ENCODE peak calls at places on chromosomes 16 and 17, in eight cellular contexts. One of them, this sample, is unnamed. For H3K4me1, the result is how much of the 10 kb centered on the place peaks cover.

GRCh38 chr16:49183911-49184310 is 97.7 kb downstream of the CBLN1 start:
- DNase-seq in heart right ventricle: no peak
- DNase-seq in K562: peak
- DNase-seq in A549: peak
- DNase-seq in spleen: no peak
- DNase-seq in prostate gland: no peak
- DNase-seq in Peyer's patch: peak
- DNase-seq in right lobe of liver: no peak
- DNase-seq in this sample: no peak

GRCh38 chr16:69741951-69742904 is 12.5 kb downstream of the NOB1 start:
- DNase-seq in heart right ventricle: peak
- DNase-seq in K562: no peak
- DNase-seq in A549: no peak
- DNase-seq in spleen: peak
- DNase-seq in prostate gland: peak
- DNase-seq in Peyer's patch: peak
- DNase-seq in right lobe of liver: peak
- DNase-seq in this sample: peak

GRCh38 chr16:72371307-72372081 is 199.5 kb upstream of the PMFBP1 start:
- DNase-seq in heart right ventricle: no peak
- DNase-seq in K562: no peak
- DNase-seq in A549: no peak
- DNase-seq in spleen: no peak
- DNase-seq in prostate gland: no peak
- DNase-seq in Peyer's patch: no peak
- DNase-seq in right lobe of liver: no peak
- DNase-seq in this sample: no peak

GRCh38 chr16:55370762-55371482 is 46.9 kb downstream of the IRX6 start:
- DNase-seq in heart right ventricle: peak
- DNase-seq in K562: no peak
- DNase-seq in A549: peak
- DNase-seq in spleen: peak
- DNase-seq in prostate gland: peak
- DNase-seq in Peyer's patch: peak
- DNase-seq in right lobe of liver: peak
- DNase-seq in this sample: peak

GRCh38 chr16:57224651-57225335 is 20.3 kb upstream of the ARL2BP start:
- DNase-seq in heart right ventricle: no peak
- DNase-seq in K562: no peak
- DNase-seq in A549: no peak
- DNase-seq in spleen: no peak
- DNase-seq in prostate gland: no peak
- DNase-seq in Peyer's patch: no peak
- DNase-seq in right lobe of liver: no peak
- DNase-seq in this sample: no peak

GRCh38 chr17:45148183-45149036 is at the start of gene HEXIM1:
- DNase-seq in heart right ventricle: peak
- DNase-seq in K562: peak
- DNase-seq in A549: peak
- DNase-seq in spleen: peak
- DNase-seq in prostate gland: peak
- DNase-seq in Peyer's patch: peak
- DNase-seq in right lobe of liver: peak
- DNase-seq in this sample: peak

GRCh38 chr16:22370038-22370541 is 4.3 kb downstream of the CDR2 start:
- DNase-seq in heart right ventricle: no peak
- DNase-seq in K562: no peak
- DNase-seq in A549: no peak
- DNase-seq in spleen: no peak
- DNase-seq in prostate gland: no peak
- DNase-seq in Peyer's patch: no peak
- DNase-seq in right lobe of liver: no peak
- DNase-seq in this sample: no peak

GRCh38 chr17:1487939-1488825 is 4.3 kb downstream of the MYO1C start:
- DNase-seq in heart right ventricle: peak
- DNase-seq in K562: peak
- DNase-seq in A549: peak
- DNase-seq in spleen: peak
- DNase-seq in prostate gland: peak
- DNase-seq in Peyer's patch: peak
- DNase-seq in right lobe of liver: peak
- DNase-seq in this sample: peak

GRCh38 chr17:43570518-43570928 is 24.4 kb upstream of the ETV4 start:
- DNase-seq in heart right ventricle: no peak
- DNase-seq in K562: no peak
- DNase-seq in A549: no peak
- DNase-seq in spleen: no peak
- DNase-seq in prostate gland: no peak
- DNase-seq in Peyer's patch: no peak
- DNase-seq in right lobe of liver: no peak
- DNase-seq in this sample: no peak

GRCh38 chr17:14060706-14061105 is 8.6 kb upstream of the COX10 start:
- DNase-seq in heart right ventricle: no peak
- DNase-seq in K562: no peak
- DNase-seq in A549: no peak
- DNase-seq in spleen: no peak
- DNase-seq in prostate gland: no peak
- DNase-seq in Peyer's patch: no peak
- DNase-seq in right lobe of liver: no peak
- DNase-seq in this sample: no peak

GRCh38 chr17:36935681-36936454 is 1.4 kb upstream of the LHX1 start:
- DNase-seq in heart right ventricle: no peak
- DNase-seq in K562: peak
- DNase-seq in A549: peak
- DNase-seq in spleen: no peak
- DNase-seq in prostate gland: no peak
- DNase-seq in Peyer's patch: no peak
- DNase-seq in right lobe of liver: no peak
- DNase-seq in this sample: no peak

GRCh38 chr17:19725486-19725885 is 9.1 kb upstream of the SLC47A2 start:
- DNase-seq in heart right ventricle: no peak
- DNase-seq in K562: no peak
- DNase-seq in A549: no peak
- DNase-seq in spleen: no peak
- DNase-seq in prostate gland: no peak
- DNase-seq in Peyer's patch: no peak
- DNase-seq in right lobe of liver: no peak
- DNase-seq in this sample: no peak

GRCh38 chr16:168424-168823 is 2.6 kb downstream of the HBM start:
- DNase-seq in heart right ventricle: no peak
- DNase-seq in K562: no peak
- DNase-seq in A549: no peak
- DNase-seq in spleen: no peak
- DNase-seq in prostate gland: no peak
- DNase-seq in Peyer's patch: no peak
- DNase-seq in right lobe of liver: no peak
- DNase-seq in this sample: peak

GRCh38 chr17:5249615-5250014 is 15.0 kb upstream of the SCIMP start:
- DNase-seq in heart right ventricle: no peak
- DNase-seq in K562: peak
- DNase-seq in A549: peak
- DNase-seq in spleen: peak
- DNase-seq in prostate gland: peak
- DNase-seq in Peyer's patch: peak
- DNase-seq in right lobe of liver: no peak
- DNase-seq in this sample: no peak

DNA sequence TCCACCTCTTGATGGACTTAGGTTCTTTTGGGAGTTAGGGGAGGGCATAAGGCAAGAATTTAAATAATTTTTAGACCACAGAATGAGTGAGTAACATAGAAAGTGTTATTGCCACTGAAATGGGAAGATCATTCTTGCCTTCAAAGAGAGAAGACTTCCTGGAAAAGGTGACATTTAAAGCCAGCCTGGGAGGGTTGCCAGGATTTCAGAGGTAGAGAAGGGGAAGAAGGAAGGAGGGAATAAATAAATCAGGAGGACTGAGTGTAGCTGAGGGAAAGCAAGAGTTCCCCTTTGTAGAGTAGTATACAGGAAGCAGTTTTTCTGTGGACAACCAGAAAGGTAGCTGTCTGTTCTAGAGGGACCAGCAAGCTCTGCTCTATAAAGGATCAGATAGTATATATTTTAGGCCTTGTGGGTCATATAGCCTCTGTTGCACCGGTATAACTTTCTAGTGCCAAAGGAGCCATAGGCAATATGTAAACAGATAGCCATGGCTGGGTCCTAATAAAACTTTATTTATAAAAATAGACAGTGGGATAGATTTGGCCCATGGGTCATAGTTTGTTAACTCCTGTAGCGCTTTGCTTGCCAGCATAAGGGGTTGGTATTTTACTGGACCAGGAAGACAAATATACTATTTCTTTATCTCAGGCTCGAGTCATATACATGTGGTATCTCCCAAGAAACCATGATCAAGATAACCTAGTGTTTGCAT is 147.2 kb upstream of the CACNG5 start:
- DNase-seq in heart right ventricle: no peak
- DNase-seq in K562: no peak
- DNase-seq in A549: no peak
- DNase-seq in spleen: no peak
- DNase-seq in prostate gland: no peak
- DNase-seq in Peyer's patch: no peak
- DNase-seq in right lobe of liver: no peak
- DNase-seq in this sample: no peak
- H3K4me1 ChIP-seq in heart right ventricle: under half
- H3K4me1 ChIP-seq in K562: under half
- H3K4me1 ChIP-seq in A549: under half
- H3K4me1 ChIP-seq in spleen: under half
- H3K4me1 ChIP-seq in prostate gland: under half
- H3K4me1 ChIP-seq in Peyer's patch: under half
- H3K4me1 ChIP-seq in right lobe of liver: under half
- H3K4me1 ChIP-seq in this sample: under half

DNA sequence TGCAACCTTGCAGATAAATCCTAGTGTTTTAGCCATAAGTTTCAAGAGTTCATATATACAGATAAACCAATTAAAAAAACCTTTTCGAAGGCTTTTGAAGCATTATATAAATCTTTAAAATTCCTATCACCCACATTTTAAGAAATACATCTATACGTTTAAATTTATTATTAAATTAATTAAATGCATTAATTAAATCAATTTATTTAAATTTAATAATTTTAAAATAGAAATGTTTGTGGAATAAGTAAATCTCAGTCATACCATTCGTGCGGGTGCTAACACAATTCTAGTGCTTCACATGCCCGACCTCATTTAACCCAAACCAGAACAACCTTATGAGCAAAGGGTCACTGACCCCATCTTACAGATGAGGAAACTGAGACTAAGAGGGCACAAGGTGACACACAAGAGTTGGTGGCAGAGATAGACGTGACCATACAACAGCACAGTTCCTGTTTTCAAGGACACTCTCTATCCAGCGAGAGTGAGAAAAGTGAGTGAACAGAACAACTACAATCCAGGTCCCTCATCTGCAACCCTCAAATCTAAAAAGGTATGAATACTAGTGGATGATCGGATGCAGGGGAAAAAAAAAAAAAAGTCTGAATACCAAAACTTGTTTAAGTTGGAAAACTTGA is 1.4 kb downstream of the NSMCE1 start:
- DNase-seq in heart right ventricle: no peak
- DNase-seq in K562: no peak
- DNase-seq in A549: no peak
- DNase-seq in spleen: no peak
- DNase-seq in prostate gland: no peak
- DNase-seq in Peyer's patch: peak
- DNase-seq in right lobe of liver: no peak
- DNase-seq in this sample: no peak
- H3K4me3 ChIP-seq in heart right ventricle: no peak
- H3K4me3 ChIP-seq in K562: no peak
- H3K4me3 ChIP-seq in A549: no peak
- H3K4me3 ChIP-seq in spleen: no peak
- H3K4me3 ChIP-seq in prostate gland: no peak
- H3K4me3 ChIP-seq in Peyer's patch: no peak
- H3K4me3 ChIP-seq in right lobe of liver: no peak
- H3K4me3 ChIP-seq in this sample: peak

DNA sequence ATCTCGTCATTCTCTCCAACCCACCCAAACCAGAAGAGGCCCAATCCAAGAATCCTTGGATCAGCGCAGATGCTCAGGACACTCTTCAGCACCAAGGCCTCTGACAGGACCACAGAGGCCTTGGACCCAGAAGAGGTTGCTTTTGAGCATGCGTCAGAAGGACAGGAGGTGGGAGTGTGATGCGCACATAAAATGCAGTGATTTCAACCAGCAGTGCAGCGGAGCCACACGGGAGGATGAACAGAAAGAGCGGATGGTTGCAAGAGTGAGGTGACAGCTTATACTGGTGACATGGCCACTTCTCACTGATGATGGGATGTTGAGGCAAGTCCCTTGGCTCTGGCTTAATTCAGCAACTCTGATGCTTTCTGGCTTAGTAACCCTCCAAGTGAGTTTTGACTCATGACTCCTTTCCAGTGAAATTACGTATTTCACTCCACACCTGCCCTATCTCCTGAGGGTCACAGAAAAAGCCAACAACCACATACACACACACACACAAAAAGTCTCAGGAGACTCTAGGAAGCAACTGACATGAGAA is 25.2 kb upstream of the ERN1 start:
- DNase-seq in heart right ventricle: no peak
- DNase-seq in K562: no peak
- DNase-seq in A549: no peak
- DNase-seq in spleen: no peak
- DNase-seq in prostate gland: no peak
- DNase-seq in Peyer's patch: no peak
- DNase-seq in right lobe of liver: no peak
- DNase-seq in this sample: no peak
- H3K4me1 ChIP-seq in heart right ventricle: half or more
- H3K4me1 ChIP-seq in K562: under half
- H3K4me1 ChIP-seq in A549: under half
- H3K4me1 ChIP-seq in spleen: half or more
- H3K4me1 ChIP-seq in prostate gland: under half
- H3K4me1 ChIP-seq in Peyer's patch: under half
- H3K4me1 ChIP-seq in right lobe of liver: under half
- H3K4me1 ChIP-seq in this sample: under half

DNA sequence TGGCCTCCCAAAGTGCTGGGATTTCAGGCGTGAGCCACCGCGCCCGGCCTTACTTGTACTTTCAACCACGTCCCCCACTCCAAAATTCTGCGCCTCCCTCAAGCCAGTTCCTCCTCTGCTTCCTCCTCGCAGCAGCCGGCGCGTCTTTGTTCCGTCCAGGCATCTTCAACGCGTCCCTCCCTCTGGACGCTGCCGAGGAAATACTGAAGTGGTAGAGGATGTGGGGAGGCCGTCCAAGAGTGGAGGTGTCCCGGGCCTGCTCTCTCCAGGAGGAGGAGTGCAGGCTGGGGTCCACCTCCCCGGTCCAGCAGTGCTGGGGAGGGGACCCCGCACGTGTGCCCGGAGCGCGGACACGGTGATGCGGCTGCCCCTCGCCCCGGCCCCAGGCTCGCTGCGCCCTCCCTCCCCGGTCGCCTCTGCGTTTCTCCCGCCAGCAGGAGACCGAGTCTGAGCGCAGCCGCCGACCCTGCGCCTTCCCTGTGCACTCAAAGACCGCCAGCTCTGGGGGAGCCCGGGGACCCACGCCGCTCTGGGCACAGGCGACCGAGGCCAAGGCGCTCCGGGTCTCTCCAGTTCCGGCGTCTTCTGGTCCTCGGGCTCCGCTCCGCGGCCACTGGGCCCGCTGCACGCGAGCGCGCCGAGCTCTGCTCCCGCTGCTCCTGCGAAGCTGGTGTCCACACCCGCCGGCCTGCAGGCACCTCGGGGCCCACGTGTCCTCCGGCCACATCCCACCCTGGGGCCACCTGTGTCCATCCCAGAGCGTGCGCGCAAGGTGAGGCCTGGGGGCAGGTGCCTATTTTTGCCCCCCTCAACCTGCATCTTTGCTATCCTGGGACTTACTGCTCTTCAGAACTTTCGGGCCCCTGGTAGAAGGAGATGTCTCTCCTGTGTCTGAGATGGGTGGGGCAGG is 31.7 kb downstream of the OSBPL7 start:
- DNase-seq in heart right ventricle: peak
- DNase-seq in K562: peak
- DNase-seq in A549: peak
- DNase-seq in spleen: peak
- DNase-seq in prostate gland: no peak
- DNase-seq in Peyer's patch: peak
- DNase-seq in right lobe of liver: no peak
- DNase-seq in this sample: no peak
- H3K4me3 ChIP-seq in heart right ventricle: peak
- H3K4me3 ChIP-seq in K562: no peak
- H3K4me3 ChIP-seq in A549: peak
- H3K4me3 ChIP-seq in spleen: peak
- H3K4me3 ChIP-seq in prostate gland: peak
- H3K4me3 ChIP-seq in Peyer's patch: peak
- H3K4me3 ChIP-seq in right lobe of liver: no peak
- H3K4me3 ChIP-seq in this sample: peak